ENCODE peak calls at places on chromosomes 4 and X, in nine cellular contexts. One of them, this sample, is unnamed.

GRCh38 chr4:185932491-185932890 is 120.5 kb upstream of the SORBS2 start:
- DNase-seq in SK-N-SH: no peak
- DNase-seq in GM23338: no peak
- DNase-seq in hepatocyte: no peak
- DNase-seq in HCT116: no peak
- DNase-seq in PC-3: no peak
- DNase-seq in MM.1S: no peak
- DNase-seq in neural progenitor cell: peak; percentile 47
- DNase-seq in OCI-LY7: no peak
- DNase-seq in this sample: no peak

GRCh38 chr4:3800351-3800750 is 34.2 kb downstream of the ADRA2C start:
- DNase-seq in PC-3: no peak
- DNase-seq in HCT116: no peak
- DNase-seq in GM23338: no peak
- DNase-seq in SK-N-SH: no peak
- DNase-seq in hepatocyte: no peak
- DNase-seq in OCI-LY7: no peak
- DNase-seq in neural progenitor cell: no peak
- DNase-seq in MM.1S: no peak
- DNase-seq in this sample: no peak

GRCh38 chrX:39855748-39856129 is 242.0 kb downstream of the BCOR start:
- DNase-seq in neural progenitor cell: no peak
- DNase-seq in OCI-LY7: peak; percentile 60
- DNase-seq in hepatocyte: peak; percentile 63
- DNase-seq in MM.1S: peak; percentile 94
- DNase-seq in HCT116: peak; percentile 19
- DNase-seq in GM23338: peak; percentile 65
- DNase-seq in SK-N-SH: no peak
- DNase-seq in PC-3: peak; percentile 77
- DNase-seq in this sample: peak; percentile 62

GRCh38 chr4:116913451-116913850 is 171.9 kb downstream of the TRAM1L1 start:
- DNase-seq in GM23338: no peak
- DNase-seq in PC-3: no peak
- DNase-seq in hepatocyte: no peak
- DNase-seq in HCT116: no peak
- DNase-seq in MM.1S: no peak
- DNase-seq in OCI-LY7: no peak
- DNase-seq in SK-N-SH: no peak
- DNase-seq in neural progenitor cell: no peak
- DNase-seq in this sample: no peak

GRCh38 chr4:182560358-182560757 is 317.2 kb downstream of the TENM3 start:
- DNase-seq in HCT116: no peak
- DNase-seq in OCI-LY7: no peak
- DNase-seq in GM23338: peak; percentile 96
- DNase-seq in MM.1S: no peak
- DNase-seq in SK-N-SH: no peak
- DNase-seq in hepatocyte: peak; percentile 19
- DNase-seq in neural progenitor cell: peak; percentile 94
- DNase-seq in PC-3: no peak
- DNase-seq in this sample: no peak

GRCh38 chr4:2396781-2397368 is 21.6 kb downstream of the ZFYVE28 start:
- DNase-seq in GM23338: peak; percentile 41
- DNase-seq in SK-N-SH: no peak
- DNase-seq in MM.1S: no peak
- DNase-seq in neural progenitor cell: no peak
- DNase-seq in HCT116: no peak
- DNase-seq in OCI-LY7: no peak
- DNase-seq in PC-3: no peak
- DNase-seq in hepatocyte: no peak
- DNase-seq in this sample: no peak

GRCh38 chrX:150364347-150365050 is 1.4 kb downstream of the MAMLD1 start:
- DNase-seq in SK-N-SH: peak; percentile 59
- DNase-seq in GM23338: peak; percentile 8
- DNase-seq in OCI-LY7: no peak
- DNase-seq in neural progenitor cell: peak; percentile 65
- DNase-seq in PC-3: peak; percentile 26
- DNase-seq in hepatocyte: peak; percentile 26
- DNase-seq in MM.1S: no peak
- DNase-seq in HCT116: no peak
- DNase-seq in this sample: peak; percentile 54

GRCh38 chr4:38939150-38939549 is 71.5 kb downstream of the FAM114A1 start:
- DNase-seq in neural progenitor cell: no peak
- DNase-seq in PC-3: no peak
- DNase-seq in hepatocyte: no peak
- DNase-seq in GM23338: no peak
- DNase-seq in MM.1S: no peak
- DNase-seq in SK-N-SH: no peak
- DNase-seq in OCI-LY7: no peak
- DNase-seq in HCT116: no peak
- DNase-seq in this sample: no peak

GRCh38 chrX:19886888-19887531 is 390 bp downstream of the SH3KBP1 start:
- DNase-seq in hepatocyte: no peak
- DNase-seq in PC-3: peak; percentile 5
- DNase-seq in SK-N-SH: peak; percentile 67
- DNase-seq in GM23338: peak; percentile 19
- DNase-seq in neural progenitor cell: peak; percentile 42
- DNase-seq in MM.1S: peak; percentile 7
- DNase-seq in OCI-LY7: no peak
- DNase-seq in HCT116: no peak
- DNase-seq in this sample: peak; percentile 60

GRCh38 chr4:2150076-2150475 is 90.9 kb downstream of the NAT8L start:
- DNase-seq in neural progenitor cell: no peak
- DNase-seq in OCI-LY7: no peak
- DNase-seq in HCT116: no peak
- DNase-seq in PC-3: no peak
- DNase-seq in GM23338: no peak
- DNase-seq in MM.1S: no peak
- DNase-seq in hepatocyte: no peak
- DNase-seq in SK-N-SH: no peak
- DNase-seq in this sample: no peak

GRCh38 chrX:68498044-68498507 is 775 bp upstream of the YIPF6 start:
- DNase-seq in GM23338: peak; percentile 28
- DNase-seq in SK-N-SH: peak; percentile 39
- DNase-seq in MM.1S: no peak
- DNase-seq in HCT116: no peak
- DNase-seq in PC-3: peak; percentile 7
- DNase-seq in hepatocyte: no peak
- DNase-seq in neural progenitor cell: no peak
- DNase-seq in OCI-LY7: peak; percentile 12
- DNase-seq in this sample: peak; percentile 33

GRCh38 chr4:6840062-6840976 is 57.8 kb downstream of the KIAA0232 start:
- DNase-seq in SK-N-SH: no peak
- DNase-seq in OCI-LY7: no peak
- DNase-seq in hepatocyte: peak; percentile 19
- DNase-seq in neural progenitor cell: peak; percentile 36
- DNase-seq in GM23338: no peak
- DNase-seq in PC-3: no peak
- DNase-seq in MM.1S: no peak
- DNase-seq in HCT116: no peak
- DNase-seq in this sample: peak; percentile 27

GRCh38 chrX:49186125-49187027 is at the start of gene PRICKLE3:
- DNase-seq in OCI-LY7: peak; percentile 87
- DNase-seq in neural progenitor cell: peak; percentile 87
- DNase-seq in hepatocyte: peak; percentile 84
- DNase-seq in PC-3: peak; percentile 79
- DNase-seq in HCT116: no peak
- DNase-seq in GM23338: peak; percentile 82
- DNase-seq in SK-N-SH: no peak
- DNase-seq in MM.1S: peak; percentile 73
- DNase-seq in this sample: peak; percentile 77

GRCh38 chr4:185566425-185566824 is 31.1 kb upstream of the PDLIM3 start:
- DNase-seq in SK-N-SH: no peak
- DNase-seq in GM23338: no peak
- DNase-seq in HCT116: no peak
- DNase-seq in OCI-LY7: no peak
- DNase-seq in neural progenitor cell: no peak
- DNase-seq in PC-3: no peak
- DNase-seq in MM.1S: no peak
- DNase-seq in hepatocyte: no peak
- DNase-seq in this sample: no peak

GRCh38 chrX:21691512-21692018 is 33.4 kb upstream of the KLHL34 start:
- DNase-seq in MM.1S: no peak
- DNase-seq in PC-3: peak; percentile 41
- DNase-seq in SK-N-SH: no peak
- DNase-seq in GM23338: no peak
- DNase-seq in OCI-LY7: no peak
- DNase-seq in HCT116: no peak
- DNase-seq in hepatocyte: no peak
- DNase-seq in neural progenitor cell: no peak
- DNase-seq in this sample: peak; percentile 2

GRCh38 chrX:119539872-119540271 is 25.3 kb downstream of the STEEP1 start:
- DNase-seq in SK-N-SH: no peak
- DNase-seq in hepatocyte: no peak
- DNase-seq in MM.1S: no peak
- DNase-seq in OCI-LY7: peak; percentile 11
- DNase-seq in neural progenitor cell: no peak
- DNase-seq in HCT116: no peak
- DNase-seq in PC-3: no peak
- DNase-seq in GM23338: peak; percentile 40
- DNase-seq in this sample: no peak

GRCh38 chr4:7715251-7716014 is 224.2 kb downstream of the AFAP1 start:
- DNase-seq in MM.1S: no peak
- DNase-seq in SK-N-SH: no peak
- DNase-seq in OCI-LY7: no peak
- DNase-seq in GM23338: no peak
- DNase-seq in neural progenitor cell: no peak
- DNase-seq in PC-3: no peak
- DNase-seq in HCT116: no peak
- DNase-seq in hepatocyte: no peak
- DNase-seq in this sample: no peak

GRCh38 chr4:184954482-184954881 is 63.8 kb upstream of the HELT start:
- DNase-seq in PC-3: no peak
- DNase-seq in hepatocyte: no peak
- DNase-seq in OCI-LY7: no peak
- DNase-seq in HCT116: no peak
- DNase-seq in MM.1S: no peak
- DNase-seq in GM23338: no peak
- DNase-seq in neural progenitor cell: no peak
- DNase-seq in SK-N-SH: no peak
- DNase-seq in this sample: no peak

GRCh38 chr4:978957-979701 is 5.8 kb upstream of the DGKQ start:
- DNase-seq in hepatocyte: no peak
- DNase-seq in GM23338: no peak
- DNase-seq in neural progenitor cell: no peak
- DNase-seq in OCI-LY7: no peak
- DNase-seq in HCT116: no peak
- DNase-seq in SK-N-SH: no peak
- DNase-seq in PC-3: no peak
- DNase-seq in MM.1S: no peak
- DNase-seq in this sample: peak; percentile 70

GRCh38 chr4:34417160-34417559 is 1827.2 kb downstream of the ARAP2 start:
- DNase-seq in MM.1S: no peak
- DNase-seq in PC-3: peak; percentile 4
- DNase-seq in hepatocyte: no peak
- DNase-seq in OCI-LY7: no peak
- DNase-seq in SK-N-SH: no peak
- DNase-seq in GM23338: no peak
- DNase-seq in neural progenitor cell: no peak
- DNase-seq in HCT116: no peak
- DNase-seq in this sample: peak; percentile 33

GRCh38 chr4:105426187-105426897 is 47.5 kb downstream of the PPA2 start:
- DNase-seq in SK-N-SH: no peak
- DNase-seq in HCT116: no peak
- DNase-seq in OCI-LY7: no peak
- DNase-seq in GM23338: no peak
- DNase-seq in PC-3: no peak
- DNase-seq in hepatocyte: no peak
- DNase-seq in MM.1S: no peak
- DNase-seq in neural progenitor cell: no peak
- DNase-seq in this sample: no peak

GRCh38 chr4:17817027-17817426 is 6.2 kb downstream of the NCAPG start:
- DNase-seq in neural progenitor cell: peak; percentile 45
- DNase-seq in hepatocyte: peak; percentile 74
- DNase-seq in GM23338: peak; percentile 70
- DNase-seq in HCT116: peak; percentile 10
- DNase-seq in PC-3: peak; percentile 48
- DNase-seq in MM.1S: peak; percentile 65
- DNase-seq in OCI-LY7: peak; percentile 46
- DNase-seq in SK-N-SH: peak; percentile 24
- DNase-seq in this sample: peak; percentile 84
- TF ChIP-seq EZH2phosphoT487 in neural progenitor cell: no peak
- TF ChIP-seq EZH2phosphoT487 in hepatocyte: no peak
- TF ChIP-seq EZH2phosphoT487 in GM23338: no peak
- TF ChIP-seq EZH2phosphoT487 in HCT116: no peak
- TF ChIP-seq EZH2phosphoT487 in PC-3: no peak
- TF ChIP-seq EZH2phosphoT487 in MM.1S: no peak
- TF ChIP-seq EZH2phosphoT487 in OCI-LY7: no peak
- TF ChIP-seq EZH2phosphoT487 in SK-N-SH: no peak
- TF ChIP-seq EZH2phosphoT487 in this sample: no peak

GRCh38 chr4:126630171-126630570 is 1002.6 kb upstream of the INTU start:
- DNase-seq in hepatocyte: peak; percentile 17
- DNase-seq in neural progenitor cell: no peak
- DNase-seq in HCT116: no peak
- DNase-seq in OCI-LY7: no peak
- DNase-seq in PC-3: no peak
- DNase-seq in GM23338: no peak
- DNase-seq in MM.1S: no peak
- DNase-seq in SK-N-SH: no peak
- DNase-seq in this sample: peak; percentile 36
- H3K4me2 ChIP-seq in hepatocyte: peak overlapping the region; percentile 51
- H3K4me2 ChIP-seq in neural progenitor cell: no peak overlapping the region
- H3K4me2 ChIP-seq in HCT116: no peak overlapping the region
- H3K4me2 ChIP-seq in OCI-LY7: no peak overlapping the region
- H3K4me2 ChIP-seq in PC-3: no peak overlapping the region
- H3K4me2 ChIP-seq in GM23338: no peak overlapping the region
- H3K4me2 ChIP-seq in MM.1S: no peak overlapping the region
- H3K4me2 ChIP-seq in SK-N-SH: no peak overlapping the region
- H3K4me2 ChIP-seq in this sample: peak overlapping the region; percentile 64

GRCh38 chr4:78720994-78721677 is 55.0 kb upstream of the BMP2K start:
- DNase-seq in hepatocyte: no peak
- DNase-seq in MM.1S: peak; percentile 81
- DNase-seq in HCT116: no peak
- DNase-seq in neural progenitor cell: no peak
- DNase-seq in GM23338: no peak
- DNase-seq in SK-N-SH: no peak
- DNase-seq in PC-3: no peak
- DNase-seq in OCI-LY7: peak; percentile 40
- DNase-seq in this sample: no peak
- TF ChIP-seq EZH2phosphoT487 in hepatocyte: no peak
- TF ChIP-seq EZH2phosphoT487 in MM.1S: no peak
- TF ChIP-seq EZH2phosphoT487 in HCT116: no peak
- TF ChIP-seq EZH2phosphoT487 in neural progenitor cell: no peak
- TF ChIP-seq EZH2phosphoT487 in GM23338: no peak
- TF ChIP-seq EZH2phosphoT487 in SK-N-SH: no peak
- TF ChIP-seq EZH2phosphoT487 in PC-3: no peak
- TF ChIP-seq EZH2phosphoT487 in OCI-LY7: no peak
- TF ChIP-seq EZH2phosphoT487 in this sample: no peak

GRCh38 chr4:91282217-91282616 is 1021.5 kb upstream of the GRID2 start:
- DNase-seq in PC-3: no peak
- DNase-seq in SK-N-SH: no peak
- DNase-seq in HCT116: no peak
- DNase-seq in neural progenitor cell: no peak
- DNase-seq in hepatocyte: no peak
- DNase-seq in GM23338: no peak
- DNase-seq in MM.1S: no peak
- DNase-seq in OCI-LY7: no peak
- DNase-seq in this sample: no peak
- H3K4me2 ChIP-seq in PC-3: no peak overlapping the region
- H3K4me2 ChIP-seq in SK-N-SH: no peak overlapping the region
- H3K4me2 ChIP-seq in HCT116: no peak overlapping the region
- H3K4me2 ChIP-seq in neural progenitor cell: no peak overlapping the region
- H3K4me2 ChIP-seq in hepatocyte: no peak overlapping the region
- H3K4me2 ChIP-seq in GM23338: no peak overlapping the region
- H3K4me2 ChIP-seq in MM.1S: no peak overlapping the region
- H3K4me2 ChIP-seq in OCI-LY7: no peak overlapping the region
- H3K4me2 ChIP-seq in this sample: no peak overlapping the region